ENCODE peak calls at places on chromosomes 11 and 22, in five cellular contexts. W is neuronal stem cell, S is IMR-90, D is mesenchymal stem cell, F is trophoblast cell. V is an unnamed sample.

GRCh38 chr22:42459273-42460040 is 27.3 kb upstream of the NFAM1 start:
- DNase-seq in W (no peak), S (no peak), D (no peak), F (no peak), V (peak; percentile 62)

GRCh38 chr11:111933872-111934271 is 3.3 kb upstream of the DIXDC1 start:
- DNase-seq in W (no peak), S (peak; percentile 42), D (no peak), F (no peak), V (no peak)

GRCh38 chr11:63444181-63444580 is 46.8 kb downstream of the PLAAT5 start:
- DNase-seq in W (no peak), S (no peak), D (no peak), F (no peak), V (no peak)

GRCh38 chr22:37336474-37337028 is 54.2 kb downstream of the CYTH4 start:
- DNase-seq in W (no peak), S (no peak), D (no peak), F (no peak), V (no peak)

GRCh38 chr22:29635734-29636357 is 32.4 kb downstream of the NF2 start:
- DNase-seq in W (no peak), S (peak; percentile 73), D (peak; percentile 77), F (peak; percentile 33), V (peak; percentile 69)

GRCh38 chr11:28878025-28878424 is 769.8 kb downstream of the METTL15 start:
- DNase-seq in W (no peak), S (peak; percentile 14), D (no peak), F (no peak), V (no peak)

GRCh38 chr11:47161134-47161854 is 15.4 kb downstream of the ARFGAP2 start:
- DNase-seq in W (peak; percentile 71), S (peak; percentile 69), D (peak; percentile 80), F (peak; percentile 40), V (peak; percentile 87)

GRCh38 chr11:128525411-128526243 is 61.7 kb downstream of the ETS1 start:
- DNase-seq in W (no peak), S (peak; percentile 74), D (peak; percentile 34), F (no peak), V (peak; percentile 86)

GRCh38 chr11:121864660-121865059 is 251.4 kb downstream of the BLID start:
- DNase-seq in W (no peak), S (no peak), D (no peak), F (no peak), V (no peak)

GRCh38 chr11:17979770-17980371 is 33.0 kb downstream of the SERGEF start:
- DNase-seq in W (peak; percentile 44), S (peak; percentile 5), D (peak; percentile 24), F (peak; percentile 12), V (peak; percentile 56)

GRCh38 chr11:63710476-63711217 is 29.3 kb downstream of the RTN3 start:
- DNase-seq in W (no peak), S (peak; percentile 83), D (peak; percentile 97), F (peak; percentile 92), V (peak; percentile 89)

GRCh38 chr11:16815047-16815767 is 76.8 kb downstream of the C11orf58 start:
- DNase-seq in W (no peak), S (peak; percentile 27), D (no peak), F (no peak), V (no peak)

GRCh38 chr22:46576556-46577351 is 39.3 kb upstream of the CELSR1 start:
- DNase-seq in W (peak; percentile 55), S (peak; percentile 35), D (peak; percentile 32), F (no peak), V (peak; percentile 45)

GRCh38 chr11:108500169-108500568 is 2.0 kb upstream of the POGLUT3 start:
- DNase-seq in W (no peak), S (no peak), D (no peak), F (no peak), V (no peak)

GRCh38 chr11:71206186-71206585 is 46.2 kb downstream of the SHANK2 start:
- DNase-seq in W (peak; percentile 8), S (peak; percentile 66), D (peak; percentile 91), F (peak; percentile 70), V (peak; percentile 44)

GRCh38 chr11:99410636-99411035 is 389.9 kb downstream of the CNTN5 start:
- DNase-seq in W (no peak), S (no peak), D (no peak), F (no peak), V (no peak)

GRCh38 chr11:114026355-114026754 is 33.2 kb upstream of the ZBTB16 start:
- DNase-seq in W (no peak), S (no peak), D (peak; percentile 45), F (no peak), V (peak; percentile 83)

GRCh38 chr11:43130616-43131015 is 181.2 kb upstream of the API5 start:
- DNase-seq in W (peak; percentile 29), S (no peak), D (no peak), F (peak; percentile 18), V (peak; percentile 81)

GRCh38 chr11:128595775-128596174 is 8.4 kb upstream of the ETS1 start:
- DNase-seq in W (no peak), S (no peak), D (no peak), F (no peak), V (no peak)

GRCh38 chr11:33723238-33723881 is 12.9 kb downstream of the CD59 start:
- DNase-seq in W (no peak), S (peak; percentile 96), D (peak; percentile 94), F (peak; percentile 94), V (peak; percentile 92)

GRCh38 chr22:33210129-33210784 is 152.1 kb upstream of the SYN3 start:
- DNase-seq in W (peak; percentile 47), S (peak; percentile 9), D (peak; percentile 30), F (no peak), V (peak; percentile 79)

GRCh38 chr11:77183421-77183984 is 55.5 kb downstream of the MYO7A start:
- DNase-seq in W (no peak), S (no peak), D (no peak), F (no peak), V (no peak)

GRCh38 chr11:44351898-44352498 is 42.1 kb upstream of the ALX4 start:
- DNase-seq in W (no peak), S (no peak), D (no peak), F (no peak), V (peak; percentile 33)

GRCh38 chr11:1138053-1138452 is 19.7 kb upstream of the MUC5AC start:
- DNase-seq in W (no peak), S (peak; percentile 82), D (no peak), F (no peak), V (no peak)

GRCh38 chr11:121802542-121802941 is 313.5 kb downstream of the BLID start:
- DNase-seq in W (no peak), S (peak; percentile 19), D (peak; percentile 28), F (no peak), V (peak; percentile 58)

DNA sequence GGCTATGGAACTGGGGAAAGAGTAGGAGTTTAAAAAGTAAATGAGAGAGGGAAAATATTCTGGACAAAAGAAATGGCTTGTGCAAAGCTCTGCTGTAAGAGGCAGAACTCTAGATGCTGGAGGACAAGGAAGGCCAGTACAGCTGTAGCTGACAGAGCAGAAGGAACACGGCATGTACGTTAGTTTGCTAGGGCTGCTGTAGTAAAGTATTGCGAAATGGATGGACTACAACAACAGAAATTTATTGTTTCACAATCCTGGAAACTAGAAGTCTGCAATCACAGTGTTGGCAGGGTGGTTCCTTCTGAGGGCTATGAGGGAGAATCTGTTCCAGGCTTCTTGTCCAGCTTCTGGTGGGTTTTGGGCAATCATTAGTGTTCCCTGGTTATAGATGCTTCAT is 454.4 kb downstream of the NTM start:
- DNase-seq in W (no peak), S (peak; percentile 2), D (peak; percentile 27), F (no peak), V (no peak)
- H3K4me3 ChIP-seq in W (no peak overlapping the region), S (no peak overlapping the region), D (no peak overlapping the region), F (no peak overlapping the region), V (no peak overlapping the region)

GRCh38 chr22:35076648-35077047 is 10.7 kb downstream of the ISX start:
- DNase-seq in W (no peak), S (no peak), D (no peak), F (no peak), V (no peak)
- H4K8ac ChIP-seq in W (no peak overlapping the region), S (no peak overlapping the region), D (no peak overlapping the region), F (no peak overlapping the region), V (no peak overlapping the region)

GRCh38 chr22:27063381-27063780 is 406.0 kb downstream of the MIAT start:
- DNase-seq in W (no peak), S (no peak), D (no peak), F (no peak), V (no peak)
- H3K4me3 ChIP-seq in W (peak overlapping the region; percentile 24), S (no peak overlapping the region), D (no peak overlapping the region), F (no peak overlapping the region), V (no peak overlapping the region)

GRCh38 chr11:9758676-9759518 is 95.0 kb downstream of the SWAP70 start:
- DNase-seq in W (no peak), S (peak; percentile 64), D (peak; percentile 88), F (peak; percentile 87), V (peak; percentile 86)

GRCh38 chr11:9757809-9758675 is 94.2 kb downstream of the SWAP70 start:
- DNase-seq in W (peak; percentile 74), S (peak; percentile 72), D (peak; percentile 76), F (peak; percentile 79), V (peak; percentile 83)

GRCh38 chr11:9760180-9760550 is 96.3 kb downstream of the SWAP70 start:
- DNase-seq in W (no peak), S (peak; percentile 95), D (peak; percentile 87), F (no peak), V (no peak)

GRCh38 chr11:9761441-9761945 is 97.6 kb downstream of the SWAP70 start:
- DNase-seq in W (no peak), S (no peak), D (no peak), F (no peak), V (no peak)

GRCh38 chr11:9759519-9760179 is 95.8 kb downstream of the SWAP70 start:
- DNase-seq in W (no peak), S (peak; percentile 100), D (peak; percentile 99), F (peak; percentile 98), V (no peak)
- H4K8ac ChIP-seq in W (no peak overlapping the region), S (peak overlapping the region; percentile 100), D (peak overlapping the region; percentile 93), F (peak overlapping the region; percentile 11), V (no peak overlapping the region)

V was measured in mesendoderm.